ENCODE peak calls at places on chromosomes 1 and 21, in four cellular contexts. B is transverse colon, I is testis, A is left lung. M is an unnamed sample.

GRCh38 chr1:166903232-166903631 is 27.2 kb upstream of the TADA1 start:
- DNase-seq in B (no peak), I (no peak), A (no peak), M (no peak)

GRCh38 chr1:53636621-53637171 is 102.3 kb downstream of the GLIS1 start:
- DNase-seq in B (no peak), I (peak; percentile 7), A (no peak), M (peak; percentile 61)

GRCh38 chr1:27487927-27488522 is 1.9 kb downstream of the WASF2 start:
- DNase-seq in B (no peak), I (peak; percentile 3), A (no peak), M (no peak)

GRCh38 chr1:184624051-184624450 is 130.6 kb downstream of the EDEM3 start:
- DNase-seq in B (no peak), I (no peak), A (no peak), M (no peak)

GRCh38 chr1:7868085-7868780 is 15.4 kb upstream of the UTS2 start:
- DNase-seq in B (no peak), I (no peak), A (no peak), M (no peak)

GRCh38 chr1:231265379-231265778 is 24.4 kb downstream of the GNPAT start:
- DNase-seq in B (no peak), I (no peak), A (no peak), M (no peak)

GRCh38 chr1:15953294-15953771 is 22.6 kb downstream of the ZBTB17 start:
- DNase-seq in B (no peak), I (no peak), A (no peak), M (no peak)

GRCh38 chr21:38443110-38443509 is 55.2 kb downstream of the ERG start:
- DNase-seq in B (no peak), I (no peak), A (no peak), M (no peak)

GRCh38 chr1:214403431-214403830 is 122.5 kb downstream of the SMYD2 start:
- DNase-seq in B (no peak), I (no peak), A (no peak), M (no peak)

GRCh38 chr1:111406325-111406768 is 21.2 kb downstream of the OVGP1 start:
- DNase-seq in B (peak; percentile 26), I (peak; percentile 60), A (no peak), M (no peak)

GRCh38 chr21:28818663-28819278 is 173.9 kb downstream of the LTN1 start:
- DNase-seq in B (no peak), I (no peak), A (no peak), M (no peak)

GRCh38 chr1:187384504-187384903 is 555.8 kb downstream of the PLA2G4A start:
- DNase-seq in B (no peak), I (no peak), A (no peak), M (no peak)

GRCh38 chr1:204728456-204728855 is 42.9 kb upstream of the LRRN2 start:
- DNase-seq in B (no peak), I (no peak), A (no peak), M (no peak)

GRCh38 chr1:235077571-235078479 is 50.8 kb downstream of the TOMM20 start:
- DNase-seq in B (no peak), I (no peak), A (peak; percentile 81), M (no peak)

GRCh38 chr1:109821221-109821669 is 57.5 kb upstream of the EPS8L3 start:
- DNase-seq in B (peak; percentile 34), I (no peak), A (peak; percentile 89), M (peak; percentile 40)

GRCh38 chr1:218430802-218431201 is 85.7 kb downstream of the TGFB2 start:
- DNase-seq in B (no peak), I (no peak), A (no peak), M (no peak)

GRCh38 chr1:210817385-210818275 is 316.3 kb downstream of the KCNH1 start:
- DNase-seq in B (no peak), I (no peak), A (no peak), M (no peak)

GRCh38 chr1:204102029-204102611 is 29.2 kb downstream of the SOX13 start:
- DNase-seq in B (no peak), I (no peak), A (no peak), M (no peak)

GRCh38 chr1:28926629-28927441 is 12.5 kb downstream of the EPB41 start:
- DNase-seq in B (no peak), I (no peak), A (no peak), M (no peak)

GRCh38 chr1:46549697-46550681 is 1.5 kb downstream of the KNCN start:
- DNase-seq in B (no peak), I (no peak), A (peak; percentile 73), M (peak; percentile 70)

GRCh38 chr1:111486431-111486830 is 12.6 kb downstream of the C1orf162 start:
- DNase-seq in B (no peak), I (no peak), A (no peak), M (no peak)

GRCh38 chr1:116329524-116330341 is 43.3 kb upstream of the ATP1A1 start:
- DNase-seq in B (no peak), I (no peak), A (no peak), M (no peak)

GRCh38 chr1:147167361-147167760 is 4.9 kb downstream of the PRKAB2 start:
- DNase-seq in B (no peak), I (no peak), A (no peak), M (no peak)

GRCh38 chr1:94039514-94039870 is 81.5 kb downstream of the ABCA4 start:
- DNase-seq in B (peak; percentile 67), I (peak; percentile 90), A (peak; percentile 83), M (peak; percentile 93)

GRCh38 chr1:117366281-117366981 is 818 bp upstream of the MAN1A2 start:
- DNase-seq in B (peak; percentile 92), I (peak; percentile 86), A (peak; percentile 96), M (peak; percentile 90)

DNA sequence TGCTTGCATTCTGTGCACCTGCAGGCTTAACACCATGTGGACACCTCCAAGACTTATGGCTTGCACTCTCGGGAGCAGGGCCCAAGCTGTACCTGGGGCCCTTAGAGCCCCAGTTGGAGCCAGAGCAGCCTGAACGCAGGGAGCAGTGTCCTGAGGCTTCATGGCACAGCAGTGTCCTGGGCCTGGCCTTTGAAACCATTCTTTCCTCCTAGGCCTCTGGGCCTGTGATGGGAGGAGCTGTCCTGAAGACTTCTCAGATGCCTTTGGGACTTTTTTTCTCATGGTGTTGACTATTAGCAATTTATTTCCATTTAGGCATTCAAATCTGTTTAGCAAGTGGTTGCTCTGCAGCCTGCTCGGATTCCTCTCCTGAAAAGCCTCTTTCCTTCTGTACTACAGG is 11.0 kb downstream of the RPTN start:
- DNase-seq in B (no peak), I (no peak), A (no peak), M (no peak)
- H3K9me3 ChIP-seq in B (peaks cover 8% of the 10 kb centered on the region), I (no peaks in the 10 kb centered on the region), A (peaks cover 18% of the 10 kb centered on the region), M (peaks cover 62% of the 10 kb centered on the region)

DNA sequence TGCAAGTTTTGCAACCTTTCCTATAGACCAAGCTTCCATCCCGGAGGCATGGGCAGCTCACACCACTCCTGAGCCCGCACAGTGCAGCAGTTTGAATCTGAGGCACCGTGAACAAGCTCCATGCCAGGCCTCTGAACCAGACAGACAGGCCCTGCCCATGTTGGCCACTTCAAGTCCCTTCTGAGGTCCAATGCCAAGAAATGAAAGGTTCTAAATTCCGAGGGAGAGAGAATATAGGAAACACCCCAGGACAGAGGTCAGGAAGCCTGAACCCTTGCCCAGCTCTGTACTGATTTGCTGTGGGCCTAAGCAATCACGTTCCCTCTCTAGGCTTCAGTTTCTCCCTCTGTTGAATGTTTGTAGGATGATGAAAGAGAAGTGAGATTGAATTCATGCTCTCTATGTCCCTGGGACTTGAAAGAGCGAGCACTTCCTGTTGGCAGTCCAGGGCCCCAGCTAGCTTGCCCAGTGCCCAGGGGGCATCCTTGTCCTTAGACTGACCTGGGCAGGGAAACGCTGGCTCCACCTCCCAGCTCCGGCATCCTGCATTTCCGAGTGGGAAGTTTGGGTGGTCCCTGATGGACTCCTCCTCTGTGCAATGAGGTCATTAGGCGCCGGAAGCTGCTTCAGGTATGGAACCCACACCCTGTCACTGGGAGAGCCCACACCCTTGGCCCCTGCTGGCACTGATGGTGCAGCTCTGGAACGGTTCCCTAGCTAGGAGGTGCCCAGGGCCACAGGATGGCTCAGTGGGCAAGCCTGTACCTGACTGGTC is 242.4 kb upstream of the TMEM51 start:
- DNase-seq in B (no peak), I (no peak), A (no peak), M (no peak)
- H3K27ac ChIP-seq in B (no peak overlapping the region), I (no peak overlapping the region), A (no peak overlapping the region), M (no peak overlapping the region)

GRCh38 chr21:42435833-42436232 is 32.1 kb downstream of the UBASH3A start:
- DNase-seq in B (no peak), I (no peak), A (no peak), M (no peak)

GRCh38 chr21:42436914-42437313 is 33.2 kb downstream of the UBASH3A start:
- DNase-seq in B (no peak), I (no peak), A (no peak), M (no peak)

GRCh38 chr21:42438316-42439205 is 34.9 kb downstream of the UBASH3A start:
- DNase-seq in B (no peak), I (no peak), A (no peak), M (no peak)

GRCh38 chr21:42439284-42440186 is 35.8 kb downstream of the UBASH3A start:
- DNase-seq in B (peak; percentile 7), I (no peak), A (no peak), M (no peak)

DNA sequence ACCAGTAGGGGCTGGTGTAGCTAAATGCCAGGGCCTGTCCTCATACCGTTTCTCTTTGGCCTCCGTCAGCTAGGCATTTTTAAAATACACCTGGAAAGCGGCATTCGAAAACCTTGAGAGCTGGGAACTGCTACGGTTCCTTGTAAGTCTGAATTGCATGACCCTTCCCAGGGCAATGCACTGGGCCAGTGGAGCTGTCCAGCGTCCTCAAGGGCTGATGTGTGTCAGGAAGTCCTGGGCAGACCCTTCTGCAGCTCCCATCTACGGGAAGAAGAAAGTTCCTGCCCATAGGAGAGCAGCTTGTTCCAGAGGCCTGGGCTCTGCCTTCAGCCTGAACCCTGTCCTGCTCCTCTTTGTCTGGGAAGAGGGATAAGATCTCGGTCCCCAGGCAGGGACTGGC is 34.1 kb downstream of the UBASH3A start:
- DNase-seq in B (no peak), I (no peak), A (no peak), M (peak; percentile 87)
- H3K9me3 ChIP-seq in B (no peaks in the 10 kb centered on the region), I (no peaks in the 10 kb centered on the region), A (peaks cover 1% of the 10 kb centered on the region), M (no peaks in the 10 kb centered on the region)

GRCh38 chr1:22053861-22054770 is 1.6 kb downstream of the CDC42 start:
- DNase-seq in B (no peak), I (peak; percentile 34), A (no peak), M (no peak)
- H3K27ac ChIP-seq in B (peak overlapping the region; percentile 100), I (peak overlapping the region; percentile 100), A (peak overlapping the region; percentile 99), M (peak overlapping the region; percentile 97)

GRCh38 chr1:152451254-152451653 is 37.2 kb upstream of the CRNN start:
- DNase-seq in B (no peak), I (no peak), A (no peak), M (peak; percentile 49)
- H3K9me3 ChIP-seq in B (no peaks in the 10 kb centered on the region), I (no peaks in the 10 kb centered on the region), A (no peaks in the 10 kb centered on the region), M (peaks cover 64% of the 10 kb centered on the region)

DNA sequence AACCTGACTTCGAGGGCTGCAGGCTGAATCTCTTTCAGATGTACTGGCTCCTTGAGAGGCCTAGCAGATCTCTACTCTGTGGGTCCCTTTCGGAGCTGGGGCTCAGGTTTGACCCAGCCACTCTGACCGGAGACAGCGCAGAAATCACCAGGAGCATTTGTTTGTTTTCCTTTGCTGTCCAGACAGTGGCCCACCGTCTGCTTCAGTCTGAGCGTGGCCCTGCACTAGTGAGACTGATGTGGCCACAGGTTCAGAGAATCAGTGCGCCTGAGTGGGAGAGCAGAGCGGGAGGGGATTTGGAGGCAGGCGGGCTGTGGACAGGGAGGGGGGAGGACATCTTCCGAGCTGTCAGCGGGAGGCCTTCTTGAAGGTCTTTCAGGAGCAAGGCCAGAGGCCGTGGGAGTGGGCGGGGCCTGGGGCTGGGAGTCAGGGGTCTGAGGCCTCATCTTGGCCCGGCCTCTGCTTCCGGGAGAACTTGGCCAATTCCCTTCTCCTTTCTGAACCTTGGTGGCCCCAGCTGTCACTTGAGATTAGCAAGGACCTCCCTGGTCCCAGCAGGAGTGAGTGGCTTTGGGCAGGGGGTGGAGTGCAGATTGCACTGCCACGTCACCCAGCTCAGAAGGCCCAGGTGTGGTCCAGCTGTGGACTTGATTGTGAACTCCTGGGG is 8.1 kb downstream of the TNFRSF1B start:
- DNase-seq in B (no peak), I (no peak), A (peak; percentile 87), M (peak; percentile 72)
- H3K27ac ChIP-seq in B (peak overlapping the region; percentile 75), I (peak overlapping the region; percentile 36), A (peak overlapping the region; percentile 94), M (peak overlapping the region; percentile 21)